ENCODE peak calls at places on chromosomes 2 and 18, in ten cellular contexts. H is fibroblast of lung, X is adrenal gland, K is IMR-90, F is left ventricle myocardium inferior, L is cardiac fibroblast, J is A673, I is cardiac muscle cell, R is ovary, B is GM23338. N is an unnamed sample.

GRCh38 chr2:169839954-169840746 is 12.9 kb downstream of the UBR3 start:
- DNase-seq in H (no peak), B (peak), K (peak), R (no peak), X (no peak), F (no peak), J (peak), I (peak), L (peak), N (no peak)

GRCh38 chr2:240996834-240997140 is 1.6 kb upstream of the SNED1 start:
- DNase-seq in J (no peak), B (no peak), R (no peak), H (no peak), K (no peak), L (no peak), X (no peak), I (no peak), F (no peak), N (no peak)

GRCh38 chr2:182133195-182133891 is 147.7 kb downstream of the PPP1R1C start:
- DNase-seq in X (no peak), I (no peak), F (no peak), H (peak), R (no peak), K (peak), J (no peak), B (no peak), L (no peak), N (no peak)

GRCh38 chr18:13540783-13541182 is 185.6 kb downstream of the FAM210A start:
- DNase-seq in K (no peak), H (no peak), R (no peak), J (no peak), L (no peak), I (no peak), B (no peak), F (no peak), X (peak), N (peak)

GRCh38 chr18:62938451-62938850 is 223.1 kb downstream of the PHLPP1 start:
- DNase-seq in I (no peak), R (no peak), J (no peak), F (no peak), X (no peak), L (no peak), H (no peak), K (no peak), B (no peak), N (no peak)

GRCh38 chr2:52810460-52810859 is 957.1 kb upstream of the CHAC2 start:
- DNase-seq in L (peak), B (peak), R (no peak), X (no peak), K (peak), H (peak), J (peak), F (no peak), I (peak), N (no peak)

GRCh38 chr2:41937464-41937861 is 110.4 kb upstream of the PKDCC start:
- DNase-seq in H (peak), I (no peak), K (peak), R (no peak), X (no peak), J (peak), L (peak), F (no peak), B (peak), N (no peak)

GRCh38 chr2:218733615-218734021 is 23.0 kb downstream of the TTLL4 start:
- DNase-seq in X (peak), L (peak), H (peak), F (no peak), R (no peak), J (no peak), I (no peak), B (no peak), K (peak), N (no peak)

GRCh38 chr2:230358305-230358704 is 31.3 kb downstream of the SP140L start:
- DNase-seq in L (peak), J (no peak), B (no peak), R (no peak), F (no peak), X (no peak), H (peak), K (peak), I (no peak), N (no peak)

GRCh38 chr18:62452280-62452824 is 70.5 kb upstream of the ZCCHC2 start:
- DNase-seq in B (no peak), K (peak), R (no peak), H (no peak), I (no peak), L (peak), X (no peak), F (no peak), J (no peak), N (no peak)

GRCh38 chr18:9839806-9840205 is 46.0 kb upstream of the TXNDC2 start:
- DNase-seq in I (no peak), R (no peak), J (no peak), H (peak), B (peak), F (no peak), L (no peak), X (no peak), K (peak), N (no peak)

GRCh38 chr2:56448403-56448998 is 264.7 kb downstream of the CCDC85A start:
- DNase-seq in L (no peak), B (no peak), I (no peak), R (no peak), F (no peak), X (no peak), J (no peak), K (no peak), H (peak), N (no peak)

GRCh38 chr18:35205199-35205712 is 35.6 kb upstream of the ZNF397 start:
- DNase-seq in F (no peak), L (no peak), K (no peak), J (no peak), H (no peak), I (no peak), R (no peak), X (no peak), B (no peak), N (no peak)

GRCh38 chr2:176931588-176932563 is 280.7 kb upstream of the HNRNPA3 start:
- DNase-seq in F (no peak), R (no peak), I (no peak), L (no peak), B (no peak), J (peak), X (no peak), K (no peak), H (peak), N (no peak)

GRCh38 chr2:230956827-230957755 is 32.0 kb upstream of the GPR55 start:
- DNase-seq in B (peak), F (peak), H (peak), L (peak), K (peak), J (peak), R (no peak), I (peak), X (peak), N (peak)

GRCh38 chr2:229980440-229981184 is 58.3 kb downstream of the FBXO36 start:
- DNase-seq in R (peak), H (peak), X (peak), I (peak), L (peak), J (peak), K (peak), F (peak), B (peak), N (peak)

GRCh38 chr2:39124000-39124769 is 3.3 kb upstream of the SOS1 start:
- DNase-seq in K (peak), R (peak), L (peak), B (peak), J (peak), F (peak), I (peak), H (peak), X (peak), N (peak)

GRCh38 chr2:102191501-102191900 is 4.7 kb downstream of the IL1RL2 start:
- DNase-seq in H (no peak), X (no peak), R (no peak), J (no peak), K (no peak), L (no peak), F (no peak), I (no peak), B (no peak), N (no peak)

GRCh38 chr2:60565472-60565871 is 12.0 kb upstream of the BCL11A start:
- DNase-seq in B (peak), L (peak), K (peak), X (peak), I (no peak), F (no peak), J (peak), R (no peak), H (peak), N (peak)

GRCh38 chr18:61129001-61129400 is 204.2 kb upstream of the CDH20 start:
- DNase-seq in K (no peak), F (no peak), X (no peak), J (no peak), R (no peak), I (no peak), L (no peak), B (no peak), H (no peak), N (no peak)

GRCh38 chr2:240618776-240619175 is 6.5 kb upstream of the GPR35 start:
- DNase-seq in H (no peak), F (no peak), I (no peak), K (no peak), B (no peak), J (no peak), R (no peak), L (no peak), X (no peak), N (peak)

GRCh38 chr2:234029150-234029733 is 21.3 kb upstream of the SPP2 start:
- DNase-seq in X (no peak), B (no peak), K (peak), J (no peak), R (no peak), F (no peak), L (no peak), H (peak), I (no peak), N (no peak)

GRCh38 chr2:147214900-147215299 is 629.9 kb upstream of the ACVR2A start:
- DNase-seq in I (peak), K (no peak), R (no peak), X (no peak), B (no peak), H (peak), F (no peak), J (no peak), L (peak), N (no peak)

GRCh38 chr18:45526120-45526841 is 89.0 kb upstream of the SLC14A2 start:
- DNase-seq in F (no peak), B (no peak), I (no peak), R (no peak), X (no peak), K (no peak), L (peak), H (peak), J (no peak), N (no peak)

GRCh38 chr2:150030440-150030839 is 442.9 kb upstream of the MMADHC start:
- DNase-seq in I (no peak), H (no peak), K (no peak), X (no peak), L (no peak), F (no peak), B (no peak), J (peak), R (no peak), N (peak)

GRCh38 chr18:75433098-75433497 is 5.6 kb upstream of the SMIM21 start:
- DNase-seq in R (no peak), F (no peak), K (no peak), H (no peak), L (no peak), J (no peak), B (peak), X (no peak), I (no peak), N (no peak)

GRCh38 chr2:207227062-207227748 is 61.5 kb upstream of the KLF7 start:
- DNase-seq in K (peak), B (peak), R (peak), H (peak), F (peak), X (no peak), J (no peak), I (peak), L (peak), N (peak)

GRCh38 chr2:192151848-192152247 is 42.9 kb downstream of the TMEFF2 start:
- DNase-seq in X (no peak), J (peak), F (no peak), I (no peak), K (peak), B (no peak), L (peak), H (peak), R (no peak), N (no peak)

DNA sequence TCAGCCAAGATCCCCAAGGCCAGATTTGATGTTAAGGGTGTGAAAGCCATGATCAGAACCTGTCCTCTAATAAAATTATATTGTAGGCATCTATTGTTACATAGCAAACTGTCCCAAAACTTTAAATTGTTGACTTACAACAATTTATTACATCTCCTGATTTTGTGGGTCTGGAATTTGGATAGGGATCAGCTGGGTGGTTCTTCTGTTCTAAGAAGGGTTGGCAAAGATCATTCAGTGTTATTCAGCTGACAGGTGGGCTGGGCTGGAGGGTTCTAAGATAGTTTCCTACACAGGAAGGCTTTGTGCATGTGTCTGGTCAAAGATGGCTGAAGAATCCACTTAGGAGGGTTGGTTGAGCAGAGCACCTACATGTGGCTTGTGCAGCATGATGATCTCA is 50.0 kb downstream of the SOCS6 start:
- DNase-seq in I (no peak), R (no peak), B (no peak), J (no peak), K (no peak), L (no peak), X (no peak), H (no peak), F (no peak), N (no peak)
- TF ChIP-seq CTCF in I (no peak), R (no peak), B (no peak), J (no peak), K (no peak), L (no peak), X (no peak), H (no peak), F (no peak), N (no peak)

GRCh38 chr2:45003586-45004568 is 5.4 kb downstream of the SIX2 start:
- DNase-seq in B (peak), L (no peak), I (peak), J (no peak), K (no peak), R (no peak), H (no peak), F (no peak), X (no peak), N (no peak)
- H3K4me3 ChIP-seq in B (peak), L (no peak), I (peak), J (no peak), K (no peak), R (no peak), H (no peak), F (peak), X (no peak), N (no peak)

GRCh38 chr18:48418409-48419267 is 9.5 kb upstream of the ZBTB7C start:
- DNase-seq in I (no peak), H (no peak), R (no peak), X (no peak), F (no peak), J (no peak), L (no peak), K (no peak), B (no peak), N (peak)

GRCh38 chr18:48418000-48418399 is 8.8 kb upstream of the ZBTB7C start:
- DNase-seq in I (no peak), K (no peak), F (no peak), B (no peak), R (no peak), H (no peak), L (no peak), X (no peak), J (no peak), N (no peak)

GRCh38 chr18:48422947-48423378 is 13.8 kb upstream of the ZBTB7C start:
- DNase-seq in X (no peak), B (peak), L (no peak), F (no peak), R (no peak), I (no peak), K (no peak), H (no peak), J (no peak), N (no peak)

GRCh38 chr18:48419268-48420022 is 10.3 kb upstream of the ZBTB7C start:
- DNase-seq in R (no peak), J (no peak), I (no peak), K (no peak), F (no peak), H (no peak), L (no peak), X (no peak), B (peak), N (no peak)
- TF ChIP-seq CTCF in R (no peak), J (no peak), I (no peak), K (no peak), F (no peak), H (no peak), L (no peak), X (no peak), B (peak), N (no peak)

GRCh38 chr2:113156278-113157107 is 17.3 kb upstream of the PSD4 start:
- DNase-seq in K (no peak), H (no peak), F (no peak), J (no peak), L (no peak), B (peak), I (no peak), R (no peak), X (peak), N (no peak)
- H3K4me3 ChIP-seq in K (no peak), H (no peak), F (peak), J (peak), L (no peak), B (peak), I (peak), R (no peak), X (peak), N (no peak)

N was measured in thyroid gland.